ENCODE peak calls at places on chromosomes 16 and 17, in five cellular contexts. E is heart left ventricle, Q is prostate gland, F is esophagus squamous epithelium, M is upper lobe of left lung. W is an unnamed sample.

GRCh38 chr17:70447588-70447987 is 278.3 kb downstream of the KCNJ2 start:
- DNase-seq in F (no peak), E (no peak), Q (no peak), M (no peak), W (no peak)

GRCh38 chr17:3979276-3979583 is 15.0 kb upstream of the ATP2A3 start:
- DNase-seq in E (no peak), Q (no peak), F (no peak), M (no peak), W (no peak)

GRCh38 chr17:63578769-63579111 is 22.0 kb upstream of the TACO1 start:
- DNase-seq in Q (no peak), E (no peak), M (no peak), F (no peak), W (peak; percentile 37)

GRCh38 chr17:31877911-31878702 is 19.1 kb upstream of the COPRS start:
- DNase-seq in F (no peak), M (no peak), Q (peak; percentile 35), E (no peak), W (no peak)

GRCh38 chr17:15490634-15491261 is 23.3 kb upstream of the CDRT4 start:
- DNase-seq in Q (no peak), E (peak; percentile 78), F (no peak), M (no peak), W (peak; percentile 94)

GRCh38 chr17:66548158-66548557 is 245.7 kb downstream of the PRKCA start:
- DNase-seq in Q (no peak), E (no peak), M (no peak), F (no peak), W (no peak)

GRCh38 chr17:32486701-32487459 is at the start of gene CDK5R1:
- DNase-seq in Q (peak; percentile 48), E (peak; percentile 82), F (no peak), M (peak; percentile 96), W (no peak)

GRCh38 chr16:57475711-57476339 is 10.5 kb downstream of the DOK4 start:
- DNase-seq in E (no peak), M (peak; percentile 86), Q (no peak), F (no peak), W (no peak)

GRCh38 chr16:49801290-49801689 is 54.6 kb downstream of the ZNF423 start:
- DNase-seq in F (no peak), Q (no peak), M (no peak), E (no peak), W (no peak)

DNA sequence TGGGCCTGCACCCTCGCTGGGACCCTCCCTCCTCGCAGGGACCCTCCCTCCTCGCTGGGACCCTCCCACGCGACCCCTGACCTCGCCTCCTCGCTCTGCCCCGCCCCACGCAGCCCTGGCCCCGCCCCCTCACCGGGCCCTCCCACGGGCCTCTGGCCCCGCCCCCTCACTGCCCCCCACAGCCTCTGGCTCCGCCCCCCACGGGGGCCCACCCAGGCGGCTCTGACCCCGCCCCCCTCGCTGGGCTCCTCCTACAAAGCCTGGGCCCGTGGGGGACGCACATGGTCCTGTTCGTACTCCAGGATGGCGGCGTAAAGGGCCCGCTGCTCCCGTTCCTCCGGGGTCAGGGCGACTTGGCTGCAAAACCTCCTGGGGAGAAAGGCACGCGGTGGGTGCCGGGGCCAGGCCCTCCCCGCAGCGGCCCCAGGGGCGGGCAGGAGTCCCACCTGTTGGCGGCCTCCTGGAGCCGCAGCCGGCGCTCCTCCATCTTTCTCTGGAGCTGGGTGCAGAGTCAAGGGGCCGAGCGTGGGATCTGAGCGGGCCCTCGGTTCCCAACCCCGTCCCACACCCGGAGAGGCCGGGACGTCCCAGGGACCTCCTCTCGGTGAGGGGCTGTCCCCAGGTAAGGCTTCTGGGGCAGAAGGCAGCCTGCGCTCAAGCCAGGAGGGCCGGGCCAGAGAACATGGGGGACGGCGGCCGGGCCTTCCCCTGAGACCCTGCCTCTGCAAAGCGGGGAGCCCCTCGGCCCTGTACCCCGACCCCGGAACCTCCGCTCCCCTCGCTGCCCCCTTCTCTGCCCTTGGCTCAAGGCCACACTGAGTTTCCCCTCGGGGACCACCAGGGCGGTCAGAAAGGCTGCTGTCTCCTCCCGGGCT is 8.9 kb downstream of the VPS9D1 start:
- DNase-seq in F (no peak), M (peak; percentile 91), Q (peak; percentile 28), E (no peak), W (no peak)
- TF ChIP-seq POLR2A in F (no peak), M (no peak), Q (no peak), E (no peak), W (no peak)

DNA sequence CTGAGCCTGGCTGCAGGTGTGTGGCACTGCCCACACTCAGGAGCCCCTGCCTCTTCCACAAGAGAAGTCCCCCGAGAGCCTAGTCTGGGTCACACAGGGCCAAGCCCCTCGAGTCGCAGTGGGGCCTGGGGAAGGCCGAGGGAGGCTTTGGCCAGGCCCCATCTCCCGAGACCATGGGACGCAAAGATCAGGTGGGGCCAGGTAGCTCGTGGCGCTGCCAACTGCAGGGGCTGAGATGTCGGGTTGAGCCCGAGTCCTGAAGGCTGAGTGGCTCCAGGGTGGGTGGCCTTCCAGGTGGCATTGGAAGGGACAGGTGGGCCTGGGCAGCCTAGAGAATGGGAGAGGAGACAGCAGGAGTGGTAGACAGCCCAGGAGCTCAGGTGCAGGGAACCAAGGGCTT is 6.3 kb downstream of the TRAF7 start:
- DNase-seq in Q (no peak), M (peak; percentile 54), F (no peak), E (no peak), W (no peak)
- H3K4me3 ChIP-seq in Q (no peak overlapping the region), M (no peak overlapping the region), F (no peak overlapping the region), E (no peak overlapping the region), W (no peak overlapping the region)

DNA sequence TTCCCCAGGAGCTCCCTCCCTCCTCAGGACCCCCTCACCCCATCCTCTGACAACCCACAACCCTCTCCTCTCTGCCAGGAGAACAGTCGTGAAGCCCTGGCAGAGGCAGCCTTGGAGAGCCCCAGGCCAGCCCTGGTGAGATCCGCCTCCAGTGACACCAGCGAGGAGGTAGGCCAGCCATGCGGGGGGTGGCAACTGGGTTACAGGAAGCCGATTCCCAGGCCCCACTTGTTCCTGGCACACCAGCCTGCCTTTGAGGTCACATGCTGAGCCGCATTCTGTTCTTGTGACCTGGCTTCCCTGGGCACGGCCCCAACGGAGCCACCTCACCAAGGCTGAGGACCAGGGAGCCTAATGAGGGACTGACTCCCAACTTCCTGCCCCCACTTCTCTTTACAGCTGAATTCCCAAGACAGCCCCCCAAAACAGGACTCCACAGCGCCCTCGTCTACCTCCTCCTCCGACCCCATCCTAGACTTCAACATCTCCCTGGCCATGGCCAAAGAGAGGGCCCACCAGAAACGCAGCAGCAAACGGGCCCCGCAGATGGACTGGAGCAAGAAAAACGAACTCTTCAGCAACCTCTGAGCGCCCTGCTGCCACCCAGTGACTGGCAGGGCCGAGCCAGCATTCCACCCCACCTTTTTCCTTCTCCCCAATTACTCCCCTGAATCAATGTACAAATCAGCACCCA is 7.9 kb downstream of the NAT9 start:
- DNase-seq in E (peak; percentile 84), F (no peak), M (no peak), Q (no peak), W (no peak)
- TF ChIP-seq CTCF in E (no peak), F (no peak), M (no peak), Q (no peak), W (no peak)

GRCh38 chr17:47968836-47969235 is 2.1 kb upstream of the CDK5RAP3 start:
- DNase-seq in M (no peak), Q (no peak), E (no peak), F (no peak), W (no peak)

GRCh38 chr17:47969975-47970724 is 763 bp upstream of the CDK5RAP3 start:
- DNase-seq in M (no peak), E (no peak), Q (no peak), F (no peak), W (no peak)

GRCh38 chr17:47973541-47973940 is 2.6 kb downstream of the CDK5RAP3 start:
- DNase-seq in Q (no peak), E (no peak), M (no peak), F (no peak), W (no peak)

GRCh38 chr17:47967607-47968252 is 3.2 kb upstream of the CDK5RAP3 start:
- DNase-seq in F (no peak), E (no peak), M (no peak), Q (no peak), W (no peak)

GRCh38 chr17:47970725-47971511 is at the start of gene CDK5RAP3:
- DNase-seq in E (peak; percentile 100), Q (peak; percentile 100), M (peak; percentile 97), F (peak; percentile 99), W (peak; percentile 100)
- TF ChIP-seq POLR2A in E (peak; percentile 65), Q (peak; percentile 87), M (peak; percentile 87), F (peak; percentile 75), W (no peak)

DNA sequence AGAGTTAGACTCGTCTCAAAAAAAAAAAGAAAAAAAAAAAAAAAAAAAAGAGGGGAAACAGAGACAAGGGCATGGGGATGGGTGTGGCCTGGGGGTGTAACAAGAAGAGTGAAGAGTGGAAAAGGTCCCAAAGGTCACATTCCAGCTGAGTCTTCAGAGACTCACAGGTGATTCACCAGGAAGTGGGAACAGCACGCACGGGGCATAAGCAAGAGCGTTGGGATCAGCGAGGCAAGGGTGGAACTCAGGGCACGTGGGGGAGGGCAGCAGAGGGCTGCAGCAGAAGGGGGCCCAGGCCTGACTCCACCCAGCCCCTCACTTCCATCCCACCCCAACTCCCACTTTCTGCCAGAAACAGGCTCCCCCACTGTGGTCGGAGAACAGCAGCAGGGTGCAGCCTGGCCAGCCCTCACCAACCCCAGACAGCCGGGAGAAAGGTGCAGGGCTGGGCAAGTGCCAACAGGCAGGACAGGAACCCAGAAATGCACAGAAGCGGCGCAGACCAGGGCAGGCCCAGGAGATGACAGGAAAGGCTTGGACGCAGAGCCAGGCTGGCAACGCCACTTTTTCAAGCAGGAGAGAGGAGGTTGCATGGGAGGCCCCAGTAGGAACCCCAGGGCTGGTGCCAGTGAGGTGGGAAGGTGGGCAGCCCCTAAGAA is 3.3 kb downstream of the MEAK7 start:
- DNase-seq in Q (no peak), F (no peak), M (no peak), E (peak; percentile 45), W (no peak)
- H3K4me3 ChIP-seq in Q (no peak overlapping the region), F (no peak overlapping the region), M (no peak overlapping the region), E (no peak overlapping the region), W (no peak overlapping the region)

DNA sequence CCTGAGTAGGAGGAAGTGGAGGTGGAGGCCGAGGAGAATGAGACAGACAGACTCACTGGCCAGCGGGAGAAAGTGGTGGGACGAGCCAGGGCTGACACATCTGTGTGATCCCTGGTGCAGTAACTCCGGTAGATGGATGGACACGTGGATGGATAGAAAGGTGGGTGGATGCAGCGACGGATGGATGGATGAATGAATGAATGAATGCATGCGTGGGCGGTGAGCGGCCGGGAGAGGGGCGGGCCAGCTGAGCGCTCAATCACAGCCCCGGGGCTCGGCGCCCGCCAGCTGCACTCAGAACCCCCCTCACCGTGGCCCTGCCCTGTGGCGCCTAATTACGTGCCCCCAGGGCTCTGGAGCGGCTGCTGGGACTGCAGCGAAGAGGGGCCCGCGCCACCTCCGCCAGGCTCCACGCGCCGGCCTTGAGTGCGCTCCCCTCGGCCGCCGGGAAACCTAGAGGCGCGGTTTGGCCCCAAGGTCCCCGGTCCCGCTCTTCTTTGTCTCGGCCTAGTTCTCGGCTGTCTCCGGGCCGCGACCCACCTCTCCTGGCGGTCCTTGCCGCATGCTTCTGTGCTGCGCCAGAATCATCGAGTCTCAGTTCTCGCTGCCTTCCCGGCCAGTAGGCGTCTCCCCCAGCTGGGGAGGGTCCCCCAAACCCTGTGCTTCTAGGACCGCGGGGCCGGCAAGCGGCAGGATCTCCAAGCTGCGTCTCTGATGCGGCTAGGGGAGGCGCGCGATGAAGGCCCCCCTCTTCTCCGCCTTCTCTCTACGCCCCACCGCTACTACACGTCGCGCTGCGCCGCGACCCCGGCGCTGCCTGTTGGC is 41.0 kb downstream of the RAI1 start:
- DNase-seq in E (no peak), Q (no peak), M (peak; percentile 79), F (no peak), W (no peak)
- TF ChIP-seq CTCF in E (no peak), Q (no peak), M (no peak), F (no peak), W (no peak)

GRCh38 chr17:12992676-12993075 is 25.2 kb downstream of the ELAC2 start:
- DNase-seq in M (peak; percentile 65), E (no peak), F (no peak), Q (no peak), W (no peak)
- TF ChIP-seq POLR2A in M (no peak), E (no peak), F (no peak), Q (no peak), W (no peak)

GRCh38 chr16:88805340-88805715 is 1.7 kb downstream of the CDT1 start:
- DNase-seq in E (peak; percentile 65), F (no peak), M (peak; percentile 81), Q (no peak), W (peak; percentile 85)
- H3K4me3 ChIP-seq in E (no peak overlapping the region), F (peak overlapping the region; percentile 58), M (no peak overlapping the region), Q (no peak overlapping the region), W (no peak overlapping the region)

W was measured in lower leg skin.